ENCODE peak calls at places on chromosomes 7 and 10, in five cellular contexts. I, H, T, G and F are unnamed samples.

GRCh38 chr7:69800495-69800894 is 202.2 kb downstream of the AUTS2 start:
- DNase-seq in I (no peak), H (no peak), T (no peak), G (no peak), F (no peak)

GRCh38 chr10:75234017-75234682 is 1.6 kb downstream of the COMTD1 start:
- DNase-seq in I (peak; percentile 91), H (peak; percentile 96), T (peak; percentile 65), G (peak; percentile 99), F (peak; percentile 93)

GRCh38 chr7:47949703-47950102 is 1.4 kb upstream of the PKD1L1 start:
- DNase-seq in I (no peak), H (no peak), T (no peak), G (no peak), F (no peak)

GRCh38 chr7:37145682-37146081 is 303.0 kb downstream of the ELMO1 start:
- DNase-seq in I (no peak), H (no peak), T (no peak), G (no peak), F (no peak)

GRCh38 chr7:125254521-125254920 is 324.9 kb upstream of the POT1 start:
- DNase-seq in I (no peak), H (no peak), T (no peak), G (no peak), F (no peak)

GRCh38 chr10:77962350-77963146 is 36.0 kb upstream of the DLG5 start:
- DNase-seq in I (no peak), H (no peak), T (no peak), G (no peak), F (no peak)

GRCh38 chr7:29457565-29457971 is 106.1 kb upstream of the PRR15 start:
- DNase-seq in I (no peak), H (no peak), T (peak; percentile 77), G (no peak), F (no peak)

GRCh38 chr7:123230147-123230546 is 30.4 kb upstream of the SLC13A1 start:
- DNase-seq in I (no peak), H (no peak), T (no peak), G (peak; percentile 9), F (no peak)

GRCh38 chr10:112631501-112632410 is 184.7 kb downstream of the VTI1A start:
- DNase-seq in I (no peak), H (no peak), T (no peak), G (no peak), F (no peak)

GRCh38 chr10:29200280-29200679 is 88.6 kb upstream of the LYZL1 start:
- DNase-seq in I (no peak), H (no peak), T (no peak), G (no peak), F (no peak)

GRCh38 chr10:79139124-79139835 is 70.5 kb downstream of the ZMIZ1 start:
- DNase-seq in I (no peak), H (no peak), T (no peak), G (peak; percentile 45), F (no peak)

GRCh38 chr7:4681922-4682620 is at the start of gene FOXK1:
- DNase-seq in I (peak; percentile 64), H (peak; percentile 77), T (peak; percentile 66), G (peak; percentile 81), F (peak; percentile 38)

GRCh38 chr7:47516985-47517590 is 64.8 kb downstream of the TNS3 start:
- DNase-seq in I (no peak), H (no peak), T (peak; percentile 96), G (peak; percentile 70), F (no peak)

GRCh38 chr10:121812031-121812430 is 115.8 kb downstream of the ATE1 start:
- DNase-seq in I (no peak), H (no peak), T (no peak), G (no peak), F (no peak)

GRCh38 chr7:134755422-134756022 is 23.9 kb upstream of the CALD1 start:
- DNase-seq in I (no peak), H (no peak), T (no peak), G (no peak), F (no peak)

GRCh38 chr10:122402548-122403131 is 28.1 kb downstream of the PLEKHA1 start:
- DNase-seq in I (no peak), H (no peak), T (no peak), G (no peak), F (no peak)

GRCh38 chr7:5671053-5671452 is 110.4 kb downstream of the RNF216 start:
- DNase-seq in I (no peak), H (no peak), T (no peak), G (no peak), F (no peak)

GRCh38 chr7:108770981-108771728 is 201.5 kb downstream of the DNAJB9 start:
- DNase-seq in I (no peak), H (no peak), T (no peak), G (no peak), F (no peak)

GRCh38 chr10:115129752-115130151 is 36.6 kb downstream of the ATRNL1 start:
- DNase-seq in I (no peak), H (no peak), T (no peak), G (no peak), F (no peak)

GRCh38 chr10:3238115-3238871 is 65.7 kb upstream of the PITRM1 start:
- DNase-seq in I (no peak), H (no peak), T (no peak), G (no peak), F (no peak)

GRCh38 chr7:34131371-34131770 is 226.0 kb downstream of the BMPER start:
- DNase-seq in I (no peak), H (no peak), T (no peak), G (no peak), F (no peak)

GRCh38 chr10:13984647-13985155 is 346.0 kb downstream of the FRMD4A start:
- DNase-seq in I (no peak), H (no peak), T (no peak), G (no peak), F (no peak)

GRCh38 chr10:5568984-5569383 is 44.2 kb downstream of the CALML3 start:
- DNase-seq in I (no peak), H (no peak), T (no peak), G (no peak), F (no peak)

GRCh38 chr7:104240400-104240799 is 32.6 kb upstream of the ORC5 start:
- DNase-seq in I (no peak), H (no peak), T (no peak), G (no peak), F (no peak)

GRCh38 chr7:133709036-133709880 is 417.9 kb upstream of the LRGUK start:
- DNase-seq in I (no peak), H (no peak), T (peak; percentile 84), G (no peak), F (no peak)

GRCh38 chr7:130667593-130668257 is 823 bp downstream of the COPG2 start:
- DNase-seq in I (no peak), H (no peak), T (no peak), G (no peak), F (no peak)

GRCh38 chr10:98376485-98376884 is 38.5 kb downstream of the PYROXD2 start:
- DNase-seq in I (no peak), H (no peak), T (no peak), G (no peak), F (no peak)

GRCh38 chr7:23462846-23463245 is 7.4 kb downstream of the IGF2BP3 start:
- DNase-seq in I (no peak), H (no peak), T (peak; percentile 41), G (no peak), F (no peak)

GRCh38 chr7:122262246-122262645 is 42.3 kb downstream of the FEZF1 start:
- DNase-seq in I (no peak), H (no peak), T (no peak), G (no peak), F (no peak)

GRCh38 chr10:93749218-93749799 is 8.4 kb upstream of the LGI1 start:
- DNase-seq in I (no peak), H (no peak), T (no peak), G (peak; percentile 28), F (no peak)

GRCh38 chr7:95794917-95795515 is 22.7 kb downstream of the DYNC1I1 start:
- DNase-seq in I (no peak), H (no peak), T (no peak), G (no peak), F (no peak)

GRCh38 chr10:11746883-11747539 is 4.8 kb downstream of the ECHDC3 start:
- DNase-seq in I (no peak), H (no peak), T (no peak), G (no peak), F (no peak)

GRCh38 chr7:47685712-47686376 is 103.9 kb upstream of the TNS3 start:
- DNase-seq in I (no peak), H (no peak), T (no peak), G (no peak), F (no peak)

GRCh38 chr10:54985732-54986131 is 184.7 kb upstream of the PCDH15 start:
- DNase-seq in I (no peak), H (no peak), T (peak; percentile 6), G (no peak), F (no peak)

GRCh38 chr10:114350751-114351150 is 53.6 kb downstream of the AFAP1L2 start:
- DNase-seq in I (no peak), H (no peak), T (no peak), G (no peak), F (no peak)

GRCh38 chr10:122149138-122149606 is 121.9 kb upstream of the BTBD16 start:
- DNase-seq in I (no peak), H (no peak), T (no peak), G (no peak), F (no peak)

GRCh38 chr7:73851410-73852338 is 9.3 kb upstream of the TMEM270 start:
- DNase-seq in I (no peak), H (no peak), T (no peak), G (no peak), F (peak; percentile 15)

GRCh38 chr10:132169766-132170560 is 16.8 kb upstream of the DPYSL4 start:
- DNase-seq in I (no peak), H (no peak), T (no peak), G (no peak), F (no peak)

GRCh38 chr10:132319853-132320669 is 11.9 kb upstream of the LRRC27 start:
- DNase-seq in I (no peak), H (no peak), T (no peak), G (no peak), F (no peak)

GRCh38 chr10:89391882-89392756 is at the start of gene IFIT1:
- DNase-seq in I (no peak), H (peak; percentile 50), T (peak; percentile 9), G (peak; percentile 59), F (peak; percentile 20)